ENCODE peak calls at places on chromosomes 12 and 14, in five cellular contexts. T is AG09309, C is GM13977, W is fibroblast of mammary gland, S is cardiac fibroblast. D is an unnamed sample.

GRCh38 chr14:96016761-96017160 is 22.4 kb upstream of the C14orf132 start:
- DNase-seq in T (no peak), S (no peak), C (no peak), W (no peak), D (no peak)

GRCh38 chr14:106039400-106039799 is 513.0 kb downstream of the TMEM121 start:
- DNase-seq in S (no peak), C (peak; percentile 10), W (peak; percentile 2), T (no peak), D (no peak)

GRCh38 chr14:105484069-105484996 is 2.4 kb upstream of the CRIP1 start:
- DNase-seq in T (peak; percentile 2), W (no peak), S (peak; percentile 48), C (no peak), D (peak; percentile 48)

GRCh38 chr12:25866586-25867378 is 91.7 kb upstream of the RASSF8 start:
- DNase-seq in W (no peak), T (peak; percentile 45), S (no peak), C (no peak), D (no peak)

GRCh38 chr12:108594-108993 is 42.0 kb downstream of the IQSEC3 start:
- DNase-seq in T (no peak), S (peak; percentile 8), W (no peak), C (no peak), D (no peak)

GRCh38 chr12:20366776-20367409 is 1.4 kb upstream of the PDE3A start:
- DNase-seq in C (no peak), T (no peak), W (no peak), S (no peak), D (no peak)

GRCh38 chr12:124231980-124232653 is 62.8 kb upstream of the RFLNA start:
- DNase-seq in C (no peak), S (no peak), T (no peak), W (no peak), D (no peak)

GRCh38 chr12:8628731-8629130 is 16.1 kb upstream of the AICDA start:
- DNase-seq in T (no peak), C (no peak), S (no peak), W (no peak), D (peak; percentile 18)

GRCh38 chr12:128098725-128099124 is 168.2 kb upstream of the TMEM132C start:
- DNase-seq in W (no peak), T (no peak), C (no peak), S (no peak), D (no peak)

GRCh38 chr12:121861549-121862254 is 3.0 kb upstream of the HPD start:
- DNase-seq in T (no peak), W (peak; percentile 55), S (peak; percentile 25), C (no peak), D (peak; percentile 54)

GRCh38 chr12:89316705-89317139 is 35.6 kb downstream of the DUSP6 start:
- DNase-seq in C (no peak), S (no peak), T (no peak), W (no peak), D (no peak)

GRCh38 chr12:88472775-88473174 is 107.5 kb downstream of the KITLG start:
- DNase-seq in W (peak; percentile 74), S (no peak), T (no peak), C (no peak), D (peak; percentile 53)

GRCh38 chr12:67592228-67593011 is 56.1 kb upstream of the DYRK2 start:
- DNase-seq in T (peak; percentile 43), C (peak; percentile 9), S (peak; percentile 53), W (peak; percentile 80), D (peak; percentile 58)

GRCh38 chr14:95480109-95480886 is 36.2 kb downstream of the SYNE3 start:
- DNase-seq in W (peak; percentile 93), S (peak; percentile 57), C (peak; percentile 61), T (peak; percentile 28), D (peak; percentile 78)

GRCh38 chr12:591167-591570 is 72.1 kb downstream of the NINJ2 start:
- DNase-seq in S (no peak), W (no peak), C (no peak), T (no peak), D (no peak)

GRCh38 chr12:78490841-78491240 is 373.7 kb upstream of the SYT1 start:
- DNase-seq in C (no peak), T (no peak), W (no peak), S (no peak), D (peak; percentile 16)

GRCh38 chr12:51008329-51008728 is 17.9 kb downstream of the SLC11A2 start:
- DNase-seq in W (no peak), C (no peak), S (no peak), T (no peak), D (no peak)

GRCh38 chr12:97616936-97617335 is 154.3 kb downstream of the RMST start:
- DNase-seq in T (no peak), S (no peak), C (no peak), W (no peak), D (no peak)

GRCh38 chr12:32249701-32250270 is 143.1 kb downstream of the BICD1 start:
- DNase-seq in C (no peak), S (no peak), T (no peak), W (no peak), D (no peak)

GRCh38 chr14:65167072-65167645 is 64.8 kb upstream of the MAX start:
- DNase-seq in W (no peak), S (no peak), C (no peak), T (no peak), D (peak; percentile 28)

GRCh38 chr12:754238-754816 is 1.9 kb downstream of the WNK1 start:
- DNase-seq in S (no peak), C (no peak), W (peak; percentile 36), T (no peak), D (peak; percentile 27)

GRCh38 chr12:12210983-12211382 is 55.9 kb downstream of the LRP6 start:
- DNase-seq in W (no peak), C (no peak), T (no peak), S (no peak), D (no peak)

GRCh38 chr14:65137648-65138317 is 35.5 kb upstream of the MAX start:
- DNase-seq in W (peak; percentile 55), S (peak; percentile 29), T (no peak), C (no peak), D (peak; percentile 89)

GRCh38 chr12:18430425-18431048 is 169.2 kb downstream of the PIK3C2G start:
- DNase-seq in C (peak; percentile 16), W (peak; percentile 71), S (peak; percentile 78), T (peak; percentile 16), D (peak; percentile 82)

GRCh38 chr14:39491134-39491541 is 58.9 kb upstream of the FBXO33 start:
- DNase-seq in T (peak; percentile 5), S (peak; percentile 55), W (peak; percentile 55), C (no peak), D (peak; percentile 74)

GRCh38 chr14:32492482-32492881 is 163.4 kb downstream of the AKAP6 start:
- DNase-seq in C (no peak), W (no peak), S (no peak), T (no peak), D (no peak)

GRCh38 chr14:57897148-57897547 is 31.3 kb upstream of the SLC35F4 start:
- DNase-seq in W (no peak), S (no peak), C (no peak), T (no peak), D (no peak)

GRCh38 chr14:25516838-25517237 is 466.9 kb upstream of the STXBP6 start:
- DNase-seq in T (no peak), C (no peak), W (no peak), S (no peak), D (no peak)

GRCh38 chr12:9340422-9341259 is 132.4 kb upstream of the PZP start:
- DNase-seq in W (peak; percentile 85), T (no peak), C (no peak), S (peak; percentile 17), D (no peak)

GRCh38 chr14:75667099-75667498 is 6.1 kb downstream of the TTLL5 start:
- DNase-seq in W (no peak), T (no peak), S (no peak), C (no peak), D (no peak)

GRCh38 chr14:74240794-74241610 is 1.8 kb downstream of the VSX2 start:
- DNase-seq in S (peak; percentile 7), C (peak; percentile 67), T (no peak), W (no peak), D (peak; percentile 7)

GRCh38 chr12:49017764-49018281 is 753 bp downstream of the PRKAG1 start:
- DNase-seq in S (peak; percentile 69), T (no peak), W (peak; percentile 53), C (no peak), D (no peak)

GRCh38 chr14:37899365-37899764 is 303.9 kb downstream of the TTC6 start:
- DNase-seq in S (no peak), C (no peak), W (no peak), T (no peak), D (no peak)
- TF ChIP-seq CTCF in S (no peak), C (no peak), W (no peak), T (no peak), D (no peak)

GRCh38 chr14:92382677-92383076 is 59.7 kb downstream of the SLC24A4 start:
- DNase-seq in S (peak; percentile 11), C (no peak), T (no peak), W (no peak), D (no peak)
- TF ChIP-seq CTCF in S (peak; percentile 15), C (no peak), T (peak; percentile 58), W (peak; percentile 18), D (peak; percentile 27)

GRCh38 chr12:27243804-27244679 is at the start of gene STK38L:
- DNase-seq in W (peak; percentile 95), C (peak; percentile 89), S (peak; percentile 98), T (peak; percentile 66), D (peak; percentile 95)
- TF ChIP-seq CTCF in W (peak; percentile 6), C (peak; percentile 17), S (no peak), T (peak; percentile 54), D (peak; percentile 17)

DNA sequence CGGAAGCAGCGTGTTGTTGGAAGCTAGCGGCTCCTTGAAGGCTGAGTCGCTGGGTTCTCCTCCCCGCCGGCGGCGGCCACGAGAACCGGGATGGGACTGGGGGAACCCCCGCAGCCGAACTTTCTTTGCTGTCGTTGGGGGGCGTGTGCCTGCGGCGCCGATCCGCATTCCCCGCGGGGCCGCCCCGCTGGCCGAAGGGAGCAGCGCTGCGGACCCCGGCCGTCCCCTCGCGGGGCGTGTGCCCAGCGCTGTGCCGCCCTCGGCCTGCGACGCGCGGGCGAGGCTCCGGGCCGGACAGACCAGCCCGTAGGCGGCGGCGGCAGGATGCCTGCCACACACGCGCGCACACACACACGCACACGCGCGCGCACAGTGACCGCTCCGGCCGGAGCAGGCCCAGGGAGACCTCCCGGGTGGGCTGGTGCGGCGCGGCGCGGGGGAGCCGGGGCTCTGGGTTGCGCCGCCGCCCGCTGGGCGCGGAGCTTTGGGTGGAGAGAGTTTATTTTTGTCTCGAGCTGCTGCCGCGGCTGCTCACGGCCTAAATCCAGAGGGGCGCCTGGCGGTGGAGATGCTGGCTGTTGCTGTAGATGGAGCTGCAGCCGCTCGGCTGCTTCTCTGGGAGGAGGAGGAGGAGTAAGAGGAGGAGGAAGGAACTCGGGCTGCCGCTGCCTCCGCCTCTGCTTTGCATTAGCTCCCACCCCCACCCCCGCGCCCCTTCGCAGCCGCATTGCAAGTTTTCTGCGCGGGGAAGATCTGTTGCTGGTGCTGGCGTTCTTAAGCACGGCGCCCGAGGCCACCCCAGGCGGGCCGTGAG is at the start of gene SAMD4A:
- DNase-seq in S (peak; percentile 95), T (peak; percentile 71), W (peak; percentile 84), C (peak; percentile 83), D (peak; percentile 90)
- TF ChIP-seq CTCF in S (peak; percentile 50), T (peak; percentile 49), W (peak; percentile 38), C (peak; percentile 42), D (peak; percentile 54)